ENCODE peak calls at places on chromosomes 11 and 22, in ten cellular contexts. One of them, this sample, is unnamed.
A peak's percentile ranks its signal among the peaks of the same experiment; 100 is the strongest.

GRCh38 chr11:80595011-80595410 is 1154.2 kb upstream of the TENM4 start:
- DNase-seq in sigmoid colon: no peak
- DNase-seq in left ventricle myocardium inferior: no peak
- DNase-seq in pancreas: no peak
- DNase-seq in uterus: no peak
- DNase-seq in trophoblast cell: peak; percentile 17
- DNase-seq in dorsolateral prefrontal cortex: no peak
- DNase-seq in cardiac muscle cell: peak; percentile 81
- DNase-seq in MM.1S: no peak
- DNase-seq in lung: no peak
- DNase-seq in this sample: no peak

GRCh38 chr11:122556605-122557004 is 98.9 kb upstream of the UBASH3B start:
- DNase-seq in sigmoid colon: no peak
- DNase-seq in left ventricle myocardium inferior: no peak
- DNase-seq in pancreas: peak; percentile 12
- DNase-seq in uterus: no peak
- DNase-seq in trophoblast cell: no peak
- DNase-seq in dorsolateral prefrontal cortex: no peak
- DNase-seq in cardiac muscle cell: peak; percentile 43
- DNase-seq in MM.1S: peak; percentile 42
- DNase-seq in lung: no peak
- DNase-seq in this sample: no peak

GRCh38 chr11:21514298-21514697 is 678.6 kb upstream of the ANO5 start:
- DNase-seq in sigmoid colon: no peak
- DNase-seq in left ventricle myocardium inferior: no peak
- DNase-seq in pancreas: peak; percentile 26
- DNase-seq in uterus: no peak
- DNase-seq in trophoblast cell: no peak
- DNase-seq in dorsolateral prefrontal cortex: no peak
- DNase-seq in cardiac muscle cell: no peak
- DNase-seq in MM.1S: peak; percentile 59
- DNase-seq in lung: no peak
- DNase-seq in this sample: no peak

GRCh38 chr11:67648140-67648795 is 2.3 kb downstream of the ACY3 start:
- DNase-seq in sigmoid colon: no peak
- DNase-seq in left ventricle myocardium inferior: no peak
- DNase-seq in pancreas: peak; percentile 69
- DNase-seq in uterus: no peak
- DNase-seq in trophoblast cell: peak; percentile 26
- DNase-seq in dorsolateral prefrontal cortex: no peak
- DNase-seq in cardiac muscle cell: no peak
- DNase-seq in MM.1S: peak; percentile 85
- DNase-seq in lung: no peak
- DNase-seq in this sample: no peak

GRCh38 chr11:102194983-102195382 is 84.7 kb downstream of the YAP1 start:
- DNase-seq in sigmoid colon: no peak
- DNase-seq in left ventricle myocardium inferior: no peak
- DNase-seq in pancreas: no peak
- DNase-seq in uterus: no peak
- DNase-seq in trophoblast cell: no peak
- DNase-seq in dorsolateral prefrontal cortex: no peak
- DNase-seq in cardiac muscle cell: no peak
- DNase-seq in MM.1S: no peak
- DNase-seq in lung: no peak
- DNase-seq in this sample: no peak

GRCh38 chr11:58334708-58335107 is 24.2 kb downstream of the OR5B17 start:
- DNase-seq in sigmoid colon: no peak
- DNase-seq in left ventricle myocardium inferior: no peak
- DNase-seq in pancreas: no peak
- DNase-seq in uterus: no peak
- DNase-seq in trophoblast cell: peak; percentile 47
- DNase-seq in dorsolateral prefrontal cortex: no peak
- DNase-seq in cardiac muscle cell: peak; percentile 61
- DNase-seq in MM.1S: no peak
- DNase-seq in lung: no peak
- DNase-seq in this sample: no peak

GRCh38 chr11:36719708-36720107 is 121.7 kb upstream of the RAG2 start:
- DNase-seq in sigmoid colon: no peak
- DNase-seq in left ventricle myocardium inferior: no peak
- DNase-seq in pancreas: no peak
- DNase-seq in uterus: no peak
- DNase-seq in trophoblast cell: no peak
- DNase-seq in dorsolateral prefrontal cortex: no peak
- DNase-seq in cardiac muscle cell: no peak
- DNase-seq in MM.1S: no peak
- DNase-seq in lung: no peak
- DNase-seq in this sample: no peak

GRCh38 chr22:50699754-50700386 is 27.2 kb downstream of the SHANK3 start:
- DNase-seq in sigmoid colon: peak; percentile 48
- DNase-seq in left ventricle myocardium inferior: peak; percentile 10
- DNase-seq in pancreas: no peak
- DNase-seq in uterus: no peak
- DNase-seq in trophoblast cell: no peak
- DNase-seq in dorsolateral prefrontal cortex: peak; percentile 64
- DNase-seq in cardiac muscle cell: no peak
- DNase-seq in MM.1S: no peak
- DNase-seq in lung: no peak
- DNase-seq in this sample: no peak

GRCh38 chr22:21697021-21697771 is 31.4 kb downstream of the PPIL2 start:
- DNase-seq in sigmoid colon: no peak
- DNase-seq in left ventricle myocardium inferior: no peak
- DNase-seq in pancreas: no peak
- DNase-seq in uterus: no peak
- DNase-seq in trophoblast cell: no peak
- DNase-seq in dorsolateral prefrontal cortex: no peak
- DNase-seq in cardiac muscle cell: no peak
- DNase-seq in MM.1S: no peak
- DNase-seq in lung: no peak
- DNase-seq in this sample: no peak

GRCh38 chr22:49152146-49152929 is 675.3 kb downstream of the BRD1 start:
- DNase-seq in sigmoid colon: no peak
- DNase-seq in left ventricle myocardium inferior: no peak
- DNase-seq in pancreas: no peak
- DNase-seq in uterus: no peak
- DNase-seq in trophoblast cell: no peak
- DNase-seq in dorsolateral prefrontal cortex: no peak
- DNase-seq in cardiac muscle cell: no peak
- DNase-seq in MM.1S: no peak
- DNase-seq in lung: no peak
- DNase-seq in this sample: no peak

GRCh38 chr11:96013459-96014213 is 89.7 kb upstream of the MTMR2 start:
- DNase-seq in sigmoid colon: peak; percentile 57
- DNase-seq in left ventricle myocardium inferior: no peak
- DNase-seq in pancreas: no peak
- DNase-seq in uterus: no peak
- DNase-seq in trophoblast cell: no peak
- DNase-seq in dorsolateral prefrontal cortex: no peak
- DNase-seq in cardiac muscle cell: no peak
- DNase-seq in MM.1S: no peak
- DNase-seq in lung: no peak
- DNase-seq in this sample: no peak

GRCh38 chr11:77183421-77183984 is 55.5 kb downstream of the MYO7A start:
- DNase-seq in sigmoid colon: no peak
- DNase-seq in left ventricle myocardium inferior: no peak
- DNase-seq in pancreas: no peak
- DNase-seq in uterus: no peak
- DNase-seq in trophoblast cell: no peak
- DNase-seq in dorsolateral prefrontal cortex: no peak
- DNase-seq in cardiac muscle cell: no peak
- DNase-seq in MM.1S: no peak
- DNase-seq in lung: no peak
- DNase-seq in this sample: no peak

GRCh38 chr11:111460752-111461305 is 51.4 kb downstream of the BTG4 start:
- DNase-seq in sigmoid colon: no peak
- DNase-seq in left ventricle myocardium inferior: no peak
- DNase-seq in pancreas: no peak
- DNase-seq in uterus: no peak
- DNase-seq in trophoblast cell: no peak
- DNase-seq in dorsolateral prefrontal cortex: no peak
- DNase-seq in cardiac muscle cell: peak; percentile 26
- DNase-seq in MM.1S: no peak
- DNase-seq in lung: no peak
- DNase-seq in this sample: no peak

GRCh38 chr11:16792426-16792825 is 54.0 kb downstream of the C11orf58 start:
- DNase-seq in sigmoid colon: no peak
- DNase-seq in left ventricle myocardium inferior: no peak
- DNase-seq in pancreas: no peak
- DNase-seq in uterus: no peak
- DNase-seq in trophoblast cell: no peak
- DNase-seq in dorsolateral prefrontal cortex: no peak
- DNase-seq in cardiac muscle cell: peak; percentile 61
- DNase-seq in MM.1S: no peak
- DNase-seq in lung: no peak
- DNase-seq in this sample: no peak

GRCh38 chr11:16789560-16790483 is 51.4 kb downstream of the C11orf58 start:
- DNase-seq in sigmoid colon: no peak
- DNase-seq in left ventricle myocardium inferior: no peak
- DNase-seq in pancreas: no peak
- DNase-seq in uterus: no peak
- DNase-seq in trophoblast cell: no peak
- DNase-seq in dorsolateral prefrontal cortex: no peak
- DNase-seq in cardiac muscle cell: no peak
- DNase-seq in MM.1S: no peak
- DNase-seq in lung: no peak
- DNase-seq in this sample: no peak

GRCh38 chr11:16790484-16791240 is 52.2 kb downstream of the C11orf58 start:
- DNase-seq in sigmoid colon: no peak
- DNase-seq in left ventricle myocardium inferior: no peak
- DNase-seq in pancreas: no peak
- DNase-seq in uterus: no peak
- DNase-seq in trophoblast cell: no peak
- DNase-seq in dorsolateral prefrontal cortex: no peak
- DNase-seq in cardiac muscle cell: no peak
- DNase-seq in MM.1S: no peak
- DNase-seq in lung: no peak
- DNase-seq in this sample: no peak

GRCh38 chr11:16793009-16793408 is 54.6 kb downstream of the C11orf58 start:
- DNase-seq in sigmoid colon: no peak
- DNase-seq in left ventricle myocardium inferior: no peak
- DNase-seq in pancreas: no peak
- DNase-seq in uterus: no peak
- DNase-seq in trophoblast cell: no peak
- DNase-seq in dorsolateral prefrontal cortex: no peak
- DNase-seq in cardiac muscle cell: no peak
- DNase-seq in MM.1S: no peak
- DNase-seq in lung: no peak
- DNase-seq in this sample: no peak

DNA sequence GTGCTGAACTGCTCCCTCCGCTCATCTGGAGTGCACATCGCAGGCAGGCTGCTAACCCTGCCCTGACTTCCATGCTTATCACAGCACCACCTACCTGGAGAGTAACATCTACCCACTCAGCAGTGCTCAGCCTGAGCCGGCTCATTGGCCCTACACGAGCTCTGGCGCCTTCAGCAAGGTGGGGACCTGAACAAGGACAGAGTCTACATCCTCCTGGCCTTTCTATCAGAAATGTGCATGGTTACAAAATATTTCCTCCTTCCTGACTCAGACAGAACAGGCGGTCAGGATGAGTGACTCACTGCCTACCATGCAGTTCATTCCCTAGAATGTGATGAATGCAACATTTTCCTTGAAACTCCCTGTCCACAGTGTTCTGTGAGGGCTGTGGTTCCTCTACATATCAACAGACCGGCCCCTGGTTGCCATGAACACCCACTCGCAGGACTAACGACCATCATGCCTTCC is 53.1 kb downstream of the C11orf58 start:
- DNase-seq in sigmoid colon: no peak
- DNase-seq in left ventricle myocardium inferior: no peak
- DNase-seq in pancreas: no peak
- DNase-seq in uterus: no peak
- DNase-seq in trophoblast cell: peak; percentile 67
- DNase-seq in dorsolateral prefrontal cortex: no peak
- DNase-seq in cardiac muscle cell: peak; percentile 96
- DNase-seq in MM.1S: no peak
- DNase-seq in lung: no peak
- DNase-seq in this sample: no peak
- H3K27ac ChIP-seq in sigmoid colon: peak overlapping the region; percentile 61
- H3K27ac ChIP-seq in left ventricle myocardium inferior: peak overlapping the region; percentile 67
- H3K27ac ChIP-seq in pancreas: no peak overlapping the region
- H3K27ac ChIP-seq in uterus: no peak overlapping the region
- H3K27ac ChIP-seq in trophoblast cell: peak overlapping the region; percentile 66
- H3K27ac ChIP-seq in dorsolateral prefrontal cortex: no peak overlapping the region
- H3K27ac ChIP-seq in cardiac muscle cell: peak overlapping the region; percentile 27
- H3K27ac ChIP-seq in MM.1S: no peak overlapping the region
- H3K27ac ChIP-seq in lung: peak overlapping the region; percentile 40
- H3K27ac ChIP-seq in this sample: no peak overlapping the region

GRCh38 chr11:61102667-61103491 is 590 bp downstream of the CD5 start:
- DNase-seq in sigmoid colon: no peak
- DNase-seq in left ventricle myocardium inferior: no peak
- DNase-seq in pancreas: no peak
- DNase-seq in uterus: no peak
- DNase-seq in trophoblast cell: no peak
- DNase-seq in dorsolateral prefrontal cortex: no peak
- DNase-seq in cardiac muscle cell: no peak
- DNase-seq in MM.1S: no peak
- DNase-seq in lung: no peak
- DNase-seq in this sample: no peak
- H3K27ac ChIP-seq in sigmoid colon: no peak overlapping the region
- H3K27ac ChIP-seq in left ventricle myocardium inferior: no peak overlapping the region
- H3K27ac ChIP-seq in pancreas: no peak overlapping the region
- H3K27ac ChIP-seq in uterus: no peak overlapping the region
- H3K27ac ChIP-seq in trophoblast cell: no peak overlapping the region
- H3K27ac ChIP-seq in dorsolateral prefrontal cortex: no peak overlapping the region
- H3K27ac ChIP-seq in cardiac muscle cell: peak overlapping the region; percentile 28
- H3K27ac ChIP-seq in MM.1S: no peak overlapping the region
- H3K27ac ChIP-seq in lung: no peak overlapping the region
- H3K27ac ChIP-seq in this sample: no peak overlapping the region

DNA sequence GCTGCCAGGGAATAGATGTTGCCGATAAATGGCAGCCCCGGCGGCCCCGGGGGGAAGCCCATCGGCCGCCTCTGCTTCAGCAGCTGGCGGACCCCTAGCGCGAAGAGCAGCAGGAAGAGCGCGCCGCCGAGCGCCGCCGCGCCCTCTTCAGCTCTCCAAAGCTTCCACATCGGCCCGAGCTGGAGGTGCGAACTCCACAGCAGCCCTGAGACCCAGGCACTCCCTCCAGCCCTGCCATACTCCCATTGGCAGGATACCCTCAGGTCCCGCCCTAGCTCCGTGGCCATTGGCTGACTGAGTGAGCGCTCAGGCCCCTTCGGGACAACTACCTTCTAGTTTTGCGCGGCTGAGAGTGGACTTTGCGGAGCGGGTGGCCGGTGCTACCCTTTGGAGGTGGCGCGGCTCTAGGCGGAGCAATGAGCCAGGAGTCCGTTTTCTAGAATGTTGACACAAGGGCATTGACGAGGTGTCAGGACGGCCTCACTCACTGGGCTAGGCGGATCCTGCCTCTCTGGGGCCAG is at the start of gene CYP2R1:
- DNase-seq in sigmoid colon: peak; percentile 97
- DNase-seq in left ventricle myocardium inferior: peak; percentile 96
- DNase-seq in pancreas: peak; percentile 98
- DNase-seq in uterus: peak; percentile 92
- DNase-seq in trophoblast cell: peak; percentile 98
- DNase-seq in dorsolateral prefrontal cortex: peak; percentile 97
- DNase-seq in cardiac muscle cell: peak; percentile 99
- DNase-seq in MM.1S: peak; percentile 99
- DNase-seq in lung: peak; percentile 98
- DNase-seq in this sample: peak; percentile 90
- H3K27ac ChIP-seq in sigmoid colon: peak within 1 kb of the TSS; percentile 93
- H3K27ac ChIP-seq in left ventricle myocardium inferior: peak within 1 kb of the TSS; percentile 93
- H3K27ac ChIP-seq in pancreas: peak within 1 kb of the TSS; percentile 92
- H3K27ac ChIP-seq in uterus: peak within 1 kb of the TSS; percentile 69
- H3K27ac ChIP-seq in trophoblast cell: peak within 1 kb of the TSS; percentile 41
- H3K27ac ChIP-seq in dorsolateral prefrontal cortex: peak within 1 kb of the TSS; percentile 85
- H3K27ac ChIP-seq in cardiac muscle cell: peak within 1 kb of the TSS; percentile 10
- H3K27ac ChIP-seq in MM.1S: peak within 1 kb of the TSS; percentile 79
- H3K27ac ChIP-seq in lung: peak within 1 kb of the TSS; percentile 85
- H3K27ac ChIP-seq in this sample: peak within 1 kb of the TSS; percentile 79

GRCh38 chr11:117900144-117900651 is 23.7 kb upstream of the FXYD6 start:
- DNase-seq in sigmoid colon: peak; percentile 26
- DNase-seq in left ventricle myocardium inferior: no peak
- DNase-seq in pancreas: no peak
- DNase-seq in uterus: peak; percentile 4
- DNase-seq in trophoblast cell: no peak
- DNase-seq in dorsolateral prefrontal cortex: no peak
- DNase-seq in cardiac muscle cell: no peak
- DNase-seq in MM.1S: no peak
- DNase-seq in lung: no peak
- DNase-seq in this sample: no peak
- H3K27ac ChIP-seq in sigmoid colon: no peak overlapping the region
- H3K27ac ChIP-seq in left ventricle myocardium inferior: peak overlapping the region; percentile 18
- H3K27ac ChIP-seq in pancreas: no peak overlapping the region
- H3K27ac ChIP-seq in uterus: no peak overlapping the region
- H3K27ac ChIP-seq in trophoblast cell: no peak overlapping the region
- H3K27ac ChIP-seq in dorsolateral prefrontal cortex: no peak overlapping the region
- H3K27ac ChIP-seq in cardiac muscle cell: no peak overlapping the region
- H3K27ac ChIP-seq in MM.1S: no peak overlapping the region
- H3K27ac ChIP-seq in lung: no peak overlapping the region
- H3K27ac ChIP-seq in this sample: no peak overlapping the region